ENCODE peak calls at places on chromosomes 2 and 18, in ten cellular contexts. One of them, this sample, is unnamed.

GRCh38 chr2:20484034-20484617 is 37.3 kb downstream of the RHOB start:
- DNase-seq in CD8-positive, alpha-beta memory T cell: no peak
- DNase-seq in cardiac septum: no peak
- DNase-seq in OCI-LY7: no peak
- DNase-seq in posterior cingulate gyrus: no peak
- DNase-seq in B cell: no peak
- DNase-seq in tibial artery: no peak
- DNase-seq in ACHN: no peak
- DNase-seq in AG08395: no peak
- DNase-seq in HS-5: no peak
- DNase-seq in this sample: no peak

GRCh38 chr2:99806758-99807157 is 316.9 kb upstream of the REV1 start:
- DNase-seq in tibial artery: no peak
- DNase-seq in ACHN: peak; percentile 39
- DNase-seq in posterior cingulate gyrus: no peak
- DNase-seq in cardiac septum: no peak
- DNase-seq in CD8-positive, alpha-beta memory T cell: no peak
- DNase-seq in B cell: no peak
- DNase-seq in AG08395: peak; percentile 46
- DNase-seq in OCI-LY7: no peak
- DNase-seq in HS-5: peak; percentile 93
- DNase-seq in this sample: no peak

GRCh38 chr2:134716716-134717585 is 1.8 kb downstream of the TMEM163 start:
- DNase-seq in AG08395: no peak
- DNase-seq in B cell: no peak
- DNase-seq in OCI-LY7: no peak
- DNase-seq in tibial artery: no peak
- DNase-seq in cardiac septum: no peak
- DNase-seq in HS-5: no peak
- DNase-seq in ACHN: no peak
- DNase-seq in CD8-positive, alpha-beta memory T cell: no peak
- DNase-seq in posterior cingulate gyrus: no peak
- DNase-seq in this sample: no peak

GRCh38 chr18:42513416-42513815 is 558.4 kb downstream of the PIK3C3 start:
- DNase-seq in HS-5: no peak
- DNase-seq in ACHN: no peak
- DNase-seq in posterior cingulate gyrus: no peak
- DNase-seq in AG08395: no peak
- DNase-seq in B cell: no peak
- DNase-seq in cardiac septum: no peak
- DNase-seq in tibial artery: no peak
- DNase-seq in CD8-positive, alpha-beta memory T cell: no peak
- DNase-seq in OCI-LY7: no peak
- DNase-seq in this sample: no peak

GRCh38 chr18:54999016-54999415 is 39.8 kb upstream of the CCDC68 start:
- DNase-seq in HS-5: no peak
- DNase-seq in OCI-LY7: no peak
- DNase-seq in AG08395: no peak
- DNase-seq in cardiac septum: no peak
- DNase-seq in B cell: no peak
- DNase-seq in tibial artery: no peak
- DNase-seq in CD8-positive, alpha-beta memory T cell: no peak
- DNase-seq in ACHN: no peak
- DNase-seq in posterior cingulate gyrus: no peak
- DNase-seq in this sample: no peak

GRCh38 chr2:29444150-29444549 is 328.9 kb downstream of the CLIP4 start:
- DNase-seq in AG08395: no peak
- DNase-seq in CD8-positive, alpha-beta memory T cell: no peak
- DNase-seq in posterior cingulate gyrus: no peak
- DNase-seq in cardiac septum: no peak
- DNase-seq in HS-5: no peak
- DNase-seq in B cell: no peak
- DNase-seq in OCI-LY7: no peak
- DNase-seq in tibial artery: no peak
- DNase-seq in ACHN: no peak
- DNase-seq in this sample: no peak

GRCh38 chr2:120589782-120590608 is 145.7 kb upstream of the GLI2 start:
- DNase-seq in posterior cingulate gyrus: no peak
- DNase-seq in HS-5: peak; percentile 83
- DNase-seq in ACHN: peak; percentile 62
- DNase-seq in cardiac septum: no peak
- DNase-seq in AG08395: peak; percentile 80
- DNase-seq in OCI-LY7: no peak
- DNase-seq in tibial artery: no peak
- DNase-seq in CD8-positive, alpha-beta memory T cell: no peak
- DNase-seq in B cell: no peak
- DNase-seq in this sample: no peak

GRCh38 chr2:58414506-58414905 is 173.4 kb upstream of the FANCL start:
- DNase-seq in B cell: no peak
- DNase-seq in OCI-LY7: no peak
- DNase-seq in ACHN: no peak
- DNase-seq in AG08395: no peak
- DNase-seq in tibial artery: no peak
- DNase-seq in CD8-positive, alpha-beta memory T cell: no peak
- DNase-seq in cardiac septum: no peak
- DNase-seq in HS-5: no peak
- DNase-seq in posterior cingulate gyrus: no peak
- DNase-seq in this sample: no peak

GRCh38 chr2:235850771-235851551 is 317.2 kb downstream of the GBX2 start:
- DNase-seq in AG08395: no peak
- DNase-seq in cardiac septum: peak; percentile 68
- DNase-seq in B cell: no peak
- DNase-seq in CD8-positive, alpha-beta memory T cell: no peak
- DNase-seq in ACHN: no peak
- DNase-seq in HS-5: no peak
- DNase-seq in posterior cingulate gyrus: no peak
- DNase-seq in tibial artery: no peak
- DNase-seq in OCI-LY7: no peak
- DNase-seq in this sample: peak; percentile 54

GRCh38 chr18:26307161-26307773 is 81.0 kb downstream of the TAF4B start:
- DNase-seq in AG08395: peak; percentile 52
- DNase-seq in tibial artery: no peak
- DNase-seq in cardiac septum: no peak
- DNase-seq in B cell: peak; percentile 17
- DNase-seq in OCI-LY7: peak; percentile 72
- DNase-seq in ACHN: peak; percentile 60
- DNase-seq in HS-5: peak; percentile 18
- DNase-seq in CD8-positive, alpha-beta memory T cell: no peak
- DNase-seq in posterior cingulate gyrus: no peak
- DNase-seq in this sample: no peak

GRCh38 chr18:69957071-69957620 is 9.5 kb upstream of the CD226 start:
- DNase-seq in HS-5: no peak
- DNase-seq in posterior cingulate gyrus: no peak
- DNase-seq in AG08395: no peak
- DNase-seq in CD8-positive, alpha-beta memory T cell: no peak
- DNase-seq in OCI-LY7: no peak
- DNase-seq in cardiac septum: no peak
- DNase-seq in B cell: no peak
- DNase-seq in tibial artery: no peak
- DNase-seq in ACHN: no peak
- DNase-seq in this sample: no peak

GRCh38 chr2:61179701-61180639 is 18.0 kb downstream of the C2orf74 start:
- DNase-seq in cardiac septum: peak; percentile 85
- DNase-seq in CD8-positive, alpha-beta memory T cell: no peak
- DNase-seq in ACHN: no peak
- DNase-seq in OCI-LY7: no peak
- DNase-seq in AG08395: peak; percentile 56
- DNase-seq in B cell: no peak
- DNase-seq in posterior cingulate gyrus: peak; percentile 31
- DNase-seq in HS-5: peak; percentile 15
- DNase-seq in tibial artery: peak; percentile 65
- DNase-seq in this sample: peak; percentile 91

GRCh38 chr2:126368778-126369177 is 287.2 kb upstream of the GYPC start:
- DNase-seq in posterior cingulate gyrus: no peak
- DNase-seq in ACHN: no peak
- DNase-seq in AG08395: no peak
- DNase-seq in tibial artery: peak; percentile 41
- DNase-seq in OCI-LY7: no peak
- DNase-seq in B cell: no peak
- DNase-seq in HS-5: no peak
- DNase-seq in CD8-positive, alpha-beta memory T cell: no peak
- DNase-seq in cardiac septum: no peak
- DNase-seq in this sample: no peak

GRCh38 chr2:234211797-234212196 is 161.3 kb downstream of the SPP2 start:
- DNase-seq in HS-5: no peak
- DNase-seq in AG08395: no peak
- DNase-seq in cardiac septum: no peak
- DNase-seq in B cell: no peak
- DNase-seq in ACHN: peak; percentile 17
- DNase-seq in CD8-positive, alpha-beta memory T cell: no peak
- DNase-seq in tibial artery: no peak
- DNase-seq in posterior cingulate gyrus: no peak
- DNase-seq in OCI-LY7: no peak
- DNase-seq in this sample: no peak

GRCh38 chr2:233418052-233418760 is 63.9 kb downstream of the DGKD start:
- DNase-seq in HS-5: no peak
- DNase-seq in tibial artery: no peak
- DNase-seq in B cell: no peak
- DNase-seq in cardiac septum: no peak
- DNase-seq in AG08395: no peak
- DNase-seq in posterior cingulate gyrus: no peak
- DNase-seq in CD8-positive, alpha-beta memory T cell: no peak
- DNase-seq in OCI-LY7: peak; percentile 29
- DNase-seq in ACHN: no peak
- DNase-seq in this sample: no peak

GRCh38 chr18:41128126-41128525 is 826.9 kb upstream of the PIK3C3 start:
- DNase-seq in ACHN: no peak
- DNase-seq in HS-5: no peak
- DNase-seq in B cell: no peak
- DNase-seq in AG08395: no peak
- DNase-seq in posterior cingulate gyrus: no peak
- DNase-seq in CD8-positive, alpha-beta memory T cell: no peak
- DNase-seq in cardiac septum: no peak
- DNase-seq in tibial artery: no peak
- DNase-seq in OCI-LY7: no peak
- DNase-seq in this sample: no peak

GRCh38 chr2:177604291-177605065 is 211.9 kb downstream of the AGPS start:
- DNase-seq in B cell: peak; percentile 16
- DNase-seq in CD8-positive, alpha-beta memory T cell: no peak
- DNase-seq in OCI-LY7: peak; percentile 35
- DNase-seq in ACHN: peak; percentile 59
- DNase-seq in cardiac septum: no peak
- DNase-seq in tibial artery: peak; percentile 36
- DNase-seq in HS-5: peak; percentile 68
- DNase-seq in posterior cingulate gyrus: no peak
- DNase-seq in AG08395: peak; percentile 71
- DNase-seq in this sample: no peak

GRCh38 chr18:37654711-37655369 is 89.2 kb upstream of the CELF4 start:
- DNase-seq in CD8-positive, alpha-beta memory T cell: no peak
- DNase-seq in cardiac septum: no peak
- DNase-seq in tibial artery: no peak
- DNase-seq in OCI-LY7: no peak
- DNase-seq in posterior cingulate gyrus: no peak
- DNase-seq in HS-5: no peak
- DNase-seq in AG08395: no peak
- DNase-seq in ACHN: peak; percentile 38
- DNase-seq in B cell: no peak
- DNase-seq in this sample: no peak

GRCh38 chr18:26466026-26466425 is 82.3 kb downstream of the KCTD1 start:
- DNase-seq in tibial artery: no peak
- DNase-seq in posterior cingulate gyrus: no peak
- DNase-seq in OCI-LY7: no peak
- DNase-seq in HS-5: no peak
- DNase-seq in AG08395: no peak
- DNase-seq in B cell: no peak
- DNase-seq in ACHN: no peak
- DNase-seq in CD8-positive, alpha-beta memory T cell: no peak
- DNase-seq in cardiac septum: no peak
- DNase-seq in this sample: no peak

GRCh38 chr2:241834853-241835210 is 23.9 kb downstream of the PDCD1 start:
- DNase-seq in AG08395: no peak
- DNase-seq in tibial artery: no peak
- DNase-seq in posterior cingulate gyrus: no peak
- DNase-seq in HS-5: no peak
- DNase-seq in cardiac septum: no peak
- DNase-seq in B cell: no peak
- DNase-seq in ACHN: no peak
- DNase-seq in CD8-positive, alpha-beta memory T cell: no peak
- DNase-seq in OCI-LY7: no peak
- DNase-seq in this sample: no peak

GRCh38 chr2:128275498-128276045 is 43.1 kb downstream of the HS6ST1 start:
- DNase-seq in ACHN: no peak
- DNase-seq in posterior cingulate gyrus: no peak
- DNase-seq in AG08395: no peak
- DNase-seq in HS-5: no peak
- DNase-seq in B cell: no peak
- DNase-seq in tibial artery: no peak
- DNase-seq in cardiac septum: no peak
- DNase-seq in OCI-LY7: no peak
- DNase-seq in CD8-positive, alpha-beta memory T cell: peak; percentile 34
- DNase-seq in this sample: peak; percentile 14

GRCh38 chr18:53586923-53587322 is 637.5 kb downstream of the MBD2 start:
- DNase-seq in B cell: no peak
- DNase-seq in posterior cingulate gyrus: no peak
- DNase-seq in cardiac septum: no peak
- DNase-seq in AG08395: no peak
- DNase-seq in HS-5: no peak
- DNase-seq in OCI-LY7: no peak
- DNase-seq in CD8-positive, alpha-beta memory T cell: no peak
- DNase-seq in tibial artery: no peak
- DNase-seq in ACHN: no peak
- DNase-seq in this sample: no peak

GRCh38 chr2:24515841-24516240 is 24.8 kb downstream of the NCOA1 start:
- DNase-seq in ACHN: no peak
- DNase-seq in HS-5: no peak
- DNase-seq in tibial artery: no peak
- DNase-seq in OCI-LY7: no peak
- DNase-seq in CD8-positive, alpha-beta memory T cell: no peak
- DNase-seq in B cell: no peak
- DNase-seq in AG08395: no peak
- DNase-seq in cardiac septum: no peak
- DNase-seq in posterior cingulate gyrus: no peak
- DNase-seq in this sample: no peak

GRCh38 chr18:48295586-48296311 is 113.4 kb downstream of the ZBTB7C start:
- DNase-seq in AG08395: no peak
- DNase-seq in B cell: no peak
- DNase-seq in CD8-positive, alpha-beta memory T cell: no peak
- DNase-seq in OCI-LY7: no peak
- DNase-seq in cardiac septum: peak; percentile 61
- DNase-seq in tibial artery: no peak
- DNase-seq in ACHN: no peak
- DNase-seq in HS-5: no peak
- DNase-seq in posterior cingulate gyrus: peak; percentile 24
- DNase-seq in this sample: peak; percentile 53

GRCh38 chr2:224938670-224939309 is 103.5 kb downstream of the DOCK10 start:
- DNase-seq in HS-5: peak; percentile 75
- DNase-seq in CD8-positive, alpha-beta memory T cell: no peak
- DNase-seq in B cell: no peak
- DNase-seq in ACHN: no peak
- DNase-seq in tibial artery: no peak
- DNase-seq in posterior cingulate gyrus: no peak
- DNase-seq in cardiac septum: no peak
- DNase-seq in AG08395: no peak
- DNase-seq in OCI-LY7: peak; percentile 64
- DNase-seq in this sample: no peak

GRCh38 chr18:22983175-22983574 is 50.0 kb downstream of the RBBP8 start:
- DNase-seq in posterior cingulate gyrus: no peak
- DNase-seq in cardiac septum: no peak
- DNase-seq in HS-5: peak; percentile 30
- DNase-seq in tibial artery: no peak
- DNase-seq in B cell: peak; percentile 34
- DNase-seq in AG08395: peak; percentile 52
- DNase-seq in ACHN: peak; percentile 66
- DNase-seq in CD8-positive, alpha-beta memory T cell: no peak
- DNase-seq in OCI-LY7: peak; percentile 40
- DNase-seq in this sample: no peak

GRCh38 chr2:37641582-37642111 is 29.8 kb downstream of the CDC42EP3 start:
- DNase-seq in OCI-LY7: no peak
- DNase-seq in B cell: no peak
- DNase-seq in AG08395: peak; percentile 59
- DNase-seq in HS-5: peak; percentile 85
- DNase-seq in cardiac septum: no peak
- DNase-seq in tibial artery: no peak
- DNase-seq in ACHN: no peak
- DNase-seq in posterior cingulate gyrus: no peak
- DNase-seq in CD8-positive, alpha-beta memory T cell: no peak
- DNase-seq in this sample: no peak

GRCh38 chr18:2180586-2180985 is 390.7 kb downstream of the METTL4 start:
- DNase-seq in CD8-positive, alpha-beta memory T cell: no peak
- DNase-seq in HS-5: no peak
- DNase-seq in tibial artery: no peak
- DNase-seq in B cell: no peak
- DNase-seq in posterior cingulate gyrus: no peak
- DNase-seq in OCI-LY7: no peak
- DNase-seq in ACHN: no peak
- DNase-seq in cardiac septum: no peak
- DNase-seq in AG08395: no peak
- DNase-seq in this sample: no peak

This sample was measured in posterior vena cava.